ENCODE peak calls at places on chromosomes 11 and 22, in five cellular contexts. One of them, this sample, is unnamed.
A peak's percentile ranks its signal among the peaks of the same experiment; 100 is the strongest.

GRCh38 chr11:7512525-7513209 is 1.1 kb upstream of the PPFIBP2 start:
- DNase-seq in K562: peak; percentile 15
- DNase-seq in HepG2: peak; percentile 13
- DNase-seq in SK-N-SH: no peak
- DNase-seq in transverse colon: peak; percentile 80
- DNase-seq in this sample: peak; percentile 72

GRCh38 chr11:48001438-48002021 is 21.2 kb downstream of the PTPRJ start:
- DNase-seq in transverse colon: peak; percentile 57
- DNase-seq in K562: no peak
- DNase-seq in SK-N-SH: no peak
- DNase-seq in HepG2: no peak
- DNase-seq in this sample: no peak

GRCh38 chr22:47213571-47214230 is 451.3 kb downstream of the TBC1D22A start:
- DNase-seq in K562: peak; percentile 55
- DNase-seq in transverse colon: peak; percentile 28
- DNase-seq in HepG2: peak; percentile 14
- DNase-seq in SK-N-SH: peak; percentile 67
- DNase-seq in this sample: no peak

GRCh38 chr22:36486619-36487384 is 5.4 kb upstream of the TXN2 start:
- DNase-seq in transverse colon: peak; percentile 58
- DNase-seq in K562: no peak
- DNase-seq in SK-N-SH: no peak
- DNase-seq in HepG2: peak; percentile 53
- DNase-seq in this sample: no peak

GRCh38 chr22:20748820-20749428 is 25.0 kb upstream of the SERPIND1 start:
- DNase-seq in HepG2: no peak
- DNase-seq in transverse colon: no peak
- DNase-seq in SK-N-SH: no peak
- DNase-seq in K562: no peak
- DNase-seq in this sample: no peak

GRCh38 chr22:49011379-49011768 is 816.3 kb downstream of the BRD1 start:
- DNase-seq in transverse colon: no peak
- DNase-seq in HepG2: no peak
- DNase-seq in SK-N-SH: peak; percentile 14
- DNase-seq in K562: no peak
- DNase-seq in this sample: no peak

GRCh38 chr11:12761029-12761428 is 86.8 kb downstream of the TEAD1 start:
- DNase-seq in transverse colon: no peak
- DNase-seq in SK-N-SH: no peak
- DNase-seq in K562: no peak
- DNase-seq in HepG2: no peak
- DNase-seq in this sample: no peak

GRCh38 chr11:81495699-81496292 is 1237.9 kb downstream of the FAM181B start:
- DNase-seq in K562: no peak
- DNase-seq in transverse colon: no peak
- DNase-seq in SK-N-SH: no peak
- DNase-seq in HepG2: no peak
- DNase-seq in this sample: no peak

GRCh38 chr11:67504950-67505561 is at the start of gene PITPNM1:
- DNase-seq in SK-N-SH: peak; percentile 86
- DNase-seq in HepG2: peak; percentile 29
- DNase-seq in transverse colon: peak; percentile 89
- DNase-seq in K562: peak; percentile 87
- DNase-seq in this sample: no peak

GRCh38 chr11:34984514-34984913 is 68.1 kb downstream of the PDHX start:
- DNase-seq in K562: no peak
- DNase-seq in HepG2: no peak
- DNase-seq in transverse colon: no peak
- DNase-seq in SK-N-SH: no peak
- DNase-seq in this sample: no peak

GRCh38 chr11:10932976-10933375 is 75.1 kb upstream of the ZBED5 start:
- DNase-seq in transverse colon: no peak
- DNase-seq in K562: no peak
- DNase-seq in HepG2: no peak
- DNase-seq in SK-N-SH: no peak
- DNase-seq in this sample: no peak

GRCh38 chr11:77065878-77066228 is 918 bp upstream of the CAPN5 start:
- DNase-seq in HepG2: no peak
- DNase-seq in SK-N-SH: no peak
- DNase-seq in K562: no peak
- DNase-seq in transverse colon: peak; percentile 60
- DNase-seq in this sample: peak; percentile 76

GRCh38 chr11:2769779-2770555 is 70.2 kb upstream of the KCNQ1OT1 start:
- DNase-seq in SK-N-SH: no peak
- DNase-seq in transverse colon: no peak
- DNase-seq in HepG2: no peak
- DNase-seq in K562: no peak
- DNase-seq in this sample: peak; percentile 8

GRCh38 chr22:38970548-38970947 is 11.6 kb upstream of the APOBEC3B start:
- DNase-seq in SK-N-SH: no peak
- DNase-seq in K562: no peak
- DNase-seq in transverse colon: no peak
- DNase-seq in HepG2: no peak
- DNase-seq in this sample: no peak

GRCh38 chr11:133724116-133724515 is 121.2 kb downstream of the SPATA19 start:
- DNase-seq in K562: no peak
- DNase-seq in HepG2: no peak
- DNase-seq in SK-N-SH: no peak
- DNase-seq in transverse colon: no peak
- DNase-seq in this sample: no peak

GRCh38 chr11:2531277-2531986 is 86.6 kb downstream of the KCNQ1 start:
- DNase-seq in transverse colon: peak; percentile 80
- DNase-seq in SK-N-SH: peak; percentile 90
- DNase-seq in K562: peak; percentile 80
- DNase-seq in HepG2: peak; percentile 32
- DNase-seq in this sample: peak; percentile 87

GRCh38 chr22:30279389-30279788 is 9.9 kb downstream of the CASTOR1 start:
- DNase-seq in SK-N-SH: no peak
- DNase-seq in K562: no peak
- DNase-seq in HepG2: no peak
- DNase-seq in transverse colon: no peak
- DNase-seq in this sample: no peak
- TF ChIP-seq EP300 in SK-N-SH: no peak
- TF ChIP-seq EP300 in K562: no peak
- TF ChIP-seq EP300 in HepG2: no peak
- TF ChIP-seq EP300 in transverse colon: no peak
- TF ChIP-seq EP300 in this sample: no peak

GRCh38 chr11:65045061-65045460 is 4.1 kb downstream of the SAC3D1 start:
- DNase-seq in SK-N-SH: no peak
- DNase-seq in transverse colon: no peak
- DNase-seq in K562: no peak
- DNase-seq in HepG2: no peak
- DNase-seq in this sample: no peak

GRCh38 chr11:65043881-65044501 is 3.0 kb downstream of the SAC3D1 start:
- DNase-seq in K562: no peak
- DNase-seq in transverse colon: peak; percentile 37
- DNase-seq in SK-N-SH: no peak
- DNase-seq in HepG2: no peak
- DNase-seq in this sample: no peak

GRCh38 chr11:65051389-65051858 is 6.9 kb downstream of the NAALADL1 start:
- DNase-seq in K562: no peak
- DNase-seq in transverse colon: no peak
- DNase-seq in HepG2: no peak
- DNase-seq in SK-N-SH: no peak
- DNase-seq in this sample: no peak

GRCh38 chr11:65045728-65046127 is 4.7 kb downstream of the SAC3D1 start:
- DNase-seq in SK-N-SH: no peak
- DNase-seq in K562: no peak
- DNase-seq in HepG2: no peak
- DNase-seq in transverse colon: no peak
- DNase-seq in this sample: no peak

DNA sequence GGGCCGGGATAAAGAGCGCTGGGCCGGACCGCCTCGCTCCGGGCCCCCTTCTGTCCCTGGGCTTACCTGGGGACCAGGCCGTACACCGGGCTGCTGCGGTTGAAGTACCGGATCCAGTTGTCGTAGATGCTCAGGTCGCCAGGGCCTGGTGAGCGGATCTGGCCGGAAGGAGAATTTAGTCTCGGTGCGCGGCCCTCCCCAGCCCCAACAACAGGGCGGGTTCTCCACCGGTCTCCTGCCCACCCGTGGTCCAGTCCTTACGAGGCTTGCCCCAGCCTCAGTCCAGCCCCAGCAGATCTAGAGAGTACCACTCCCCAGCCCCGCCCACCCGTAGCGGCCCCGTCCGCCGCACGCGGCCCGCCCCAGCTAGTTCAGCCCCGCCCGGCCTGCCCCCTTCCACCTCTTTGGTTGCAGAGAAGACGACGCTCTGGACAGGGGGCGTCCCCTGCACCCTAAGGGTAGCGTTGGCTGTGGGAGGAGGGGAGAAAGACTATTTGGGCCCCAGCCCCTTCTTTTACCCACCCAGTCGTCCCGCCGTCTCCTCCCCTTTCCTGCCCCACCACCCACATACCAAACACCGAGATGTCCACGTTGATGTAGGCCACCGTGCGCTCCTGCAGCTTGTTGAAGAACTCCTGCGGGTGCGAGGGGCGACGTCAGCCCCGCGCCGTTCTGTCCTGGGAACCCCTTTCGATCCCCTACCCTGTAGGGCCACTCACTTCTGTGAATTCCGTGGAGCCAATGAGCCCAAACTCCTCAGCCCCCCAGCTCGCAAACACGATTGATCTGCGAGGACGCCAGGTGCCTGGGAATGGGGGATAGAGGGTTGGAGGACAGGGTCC is 6.8 kb downstream of the SAC3D1 start:
- DNase-seq in SK-N-SH: no peak
- DNase-seq in K562: peak; percentile 40
- DNase-seq in transverse colon: no peak
- DNase-seq in HepG2: no peak
- DNase-seq in this sample: no peak
- H3K4me3 ChIP-seq in SK-N-SH: no peak overlapping the region
- H3K4me3 ChIP-seq in K562: no peak overlapping the region
- H3K4me3 ChIP-seq in transverse colon: peak overlapping the region; percentile 16
- H3K4me3 ChIP-seq in HepG2: no peak overlapping the region
- H3K4me3 ChIP-seq in this sample: peak overlapping the region; percentile 52

DNA sequence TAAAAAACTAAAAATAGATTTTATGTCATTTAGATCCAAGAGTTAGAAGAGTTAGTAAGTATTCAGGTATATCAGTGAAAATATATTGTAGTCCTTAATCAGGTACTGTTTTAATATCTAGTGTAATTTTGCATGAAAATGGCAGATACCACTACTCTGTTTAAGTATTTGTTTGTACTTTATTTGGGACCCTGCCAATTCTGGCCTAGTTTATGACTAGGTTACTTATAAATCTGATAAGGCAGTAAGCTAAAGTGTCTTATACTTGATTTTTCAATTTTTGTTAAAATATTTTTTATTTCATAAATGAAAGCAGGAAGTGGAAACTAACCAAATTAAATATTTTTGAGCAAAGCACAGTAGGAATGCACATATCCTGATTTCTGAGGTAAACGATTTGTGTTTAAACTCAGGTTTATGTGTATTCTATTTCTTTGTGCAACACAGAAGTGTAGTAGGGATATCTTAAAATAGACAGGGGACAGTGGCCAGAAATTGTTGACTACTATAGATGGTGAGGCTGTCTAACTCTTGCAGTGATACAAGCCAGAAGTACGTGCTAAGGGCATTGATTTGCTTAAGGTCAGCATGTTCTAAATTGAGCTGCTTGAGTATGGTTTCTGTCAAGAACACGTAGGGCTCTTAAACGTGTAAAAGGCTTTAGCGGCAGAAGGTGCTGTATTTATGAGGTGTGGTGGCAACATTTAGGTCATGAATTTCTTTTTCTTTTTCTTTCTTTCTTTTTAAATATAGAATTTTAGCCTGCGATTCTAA is 34.0 kb downstream of the HIPK3 start:
- DNase-seq in HepG2: no peak
- DNase-seq in transverse colon: no peak
- DNase-seq in K562: no peak
- DNase-seq in SK-N-SH: peak; percentile 13
- DNase-seq in this sample: no peak
- TF ChIP-seq EP300 in HepG2: no peak
- TF ChIP-seq EP300 in transverse colon: peak; percentile 92
- TF ChIP-seq EP300 in K562: no peak
- TF ChIP-seq EP300 in SK-N-SH: no peak
- TF ChIP-seq EP300 in this sample: no peak

GRCh38 chr22:37525746-37526350 is 6.6 kb upstream of the CARD10 start:
- DNase-seq in transverse colon: no peak
- DNase-seq in SK-N-SH: peak; percentile 11
- DNase-seq in HepG2: no peak
- DNase-seq in K562: no peak
- DNase-seq in this sample: no peak

GRCh38 chr22:37521236-37521739 is 2.1 kb upstream of the CARD10 start:
- DNase-seq in SK-N-SH: no peak
- DNase-seq in K562: no peak
- DNase-seq in HepG2: peak; percentile 79
- DNase-seq in transverse colon: peak; percentile 64
- DNase-seq in this sample: peak; percentile 52

GRCh38 chr22:37526376-37526775 is 7.2 kb upstream of the CARD10 start:
- DNase-seq in K562: no peak
- DNase-seq in HepG2: no peak
- DNase-seq in transverse colon: no peak
- DNase-seq in SK-N-SH: no peak
- DNase-seq in this sample: no peak

GRCh38 chr22:37520754-37521153 is 1.5 kb upstream of the CARD10 start:
- DNase-seq in SK-N-SH: no peak
- DNase-seq in HepG2: no peak
- DNase-seq in K562: peak; percentile 29
- DNase-seq in transverse colon: no peak
- DNase-seq in this sample: no peak

DNA sequence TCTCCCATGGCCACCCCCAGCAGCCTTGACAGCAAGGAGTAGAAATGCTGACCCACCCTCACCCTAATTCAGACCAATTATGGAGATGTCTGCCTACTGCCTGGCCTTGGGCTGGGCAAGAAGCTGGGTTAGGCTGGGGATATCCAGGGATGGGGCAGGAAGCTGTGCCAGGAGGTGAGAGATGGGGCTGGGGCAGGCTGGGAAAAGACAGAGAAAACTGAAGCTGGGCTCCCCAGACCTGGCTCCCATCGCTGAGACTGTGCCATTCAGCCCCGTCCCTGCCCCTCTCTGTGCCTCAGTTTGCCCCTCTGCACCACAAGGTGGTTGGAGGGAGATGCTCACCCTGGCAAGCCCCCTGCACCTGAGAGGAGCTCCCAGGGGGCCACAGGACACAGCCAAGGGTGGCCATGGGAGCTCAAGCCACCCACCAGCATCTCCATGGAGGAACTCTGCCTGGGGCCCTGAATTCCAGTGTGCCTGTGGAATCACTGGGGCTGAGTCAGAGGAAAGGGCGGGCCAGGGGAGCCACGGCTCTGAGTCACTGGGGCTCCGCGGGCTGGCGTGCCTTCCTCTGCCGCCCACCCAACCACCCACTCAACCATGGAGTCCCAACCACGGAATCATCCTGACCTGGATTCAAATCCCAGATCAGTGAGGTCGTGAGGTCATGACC is 6.0 kb upstream of the CARD10 start:
- DNase-seq in SK-N-SH: peak; percentile 37
- DNase-seq in transverse colon: no peak
- DNase-seq in K562: no peak
- DNase-seq in HepG2: no peak
- DNase-seq in this sample: no peak
- H3K4me3 ChIP-seq in SK-N-SH: no peak overlapping the region
- H3K4me3 ChIP-seq in transverse colon: no peak overlapping the region
- H3K4me3 ChIP-seq in K562: no peak overlapping the region
- H3K4me3 ChIP-seq in HepG2: no peak overlapping the region
- H3K4me3 ChIP-seq in this sample: no peak overlapping the region

GRCh38 chr22:40250608-40251007 is 72.9 kb downstream of the TNRC6B start:
- DNase-seq in K562: no peak
- DNase-seq in transverse colon: no peak
- DNase-seq in HepG2: no peak
- DNase-seq in SK-N-SH: no peak
- DNase-seq in this sample: no peak
- TF ChIP-seq EP300 in K562: no peak
- TF ChIP-seq EP300 in transverse colon: no peak
- TF ChIP-seq EP300 in HepG2: no peak
- TF ChIP-seq EP300 in SK-N-SH: no peak
- TF ChIP-seq EP300 in this sample: no peak

GRCh38 chr11:114430290-114430689 is 9.0 kb upstream of the REXO2 start:
- DNase-seq in transverse colon: no peak
- DNase-seq in HepG2: no peak
- DNase-seq in SK-N-SH: no peak
- DNase-seq in K562: no peak
- DNase-seq in this sample: no peak
- H3K4me3 ChIP-seq in transverse colon: no peak overlapping the region
- H3K4me3 ChIP-seq in HepG2: no peak overlapping the region
- H3K4me3 ChIP-seq in SK-N-SH: no peak overlapping the region
- H3K4me3 ChIP-seq in K562: no peak overlapping the region
- H3K4me3 ChIP-seq in this sample: no peak overlapping the region

This sample was measured in ovary.